ENCODE peak calls at places on chromosome 13, in six cellular contexts. Q is WTC11; L is CD8-positive, alpha-beta T cell; H is EL; M is EH; W is CD14-positive monocyte. R is an unnamed sample.

GRCh38 chr13:108895220-108895704 is 265.9 kb downstream of the MYO16 start:
- DNase-seq in H (peak; percentile 58), L (no peak), M (peak; percentile 56), W (no peak), Q (no peak), R (peak; percentile 69)

GRCh38 chr13:60121288-60121687 is 42.4 kb downstream of the DIAPH3 start:
- DNase-seq in H (no peak), L (no peak), Q (no peak), W (no peak), M (no peak), R (no peak)

GRCh38 chr13:113852536-113853517 is 11.0 kb downstream of the GAS6 start:
- DNase-seq in H (no peak), L (no peak), W (no peak), M (no peak), Q (no peak), R (no peak)

GRCh38 chr13:37736040-37736439 is 133.5 kb downstream of the TRPC4 start:
- DNase-seq in L (no peak), Q (no peak), M (no peak), H (no peak), W (no peak), R (no peak)

GRCh38 chr13:109666656-109667448 is 119.5 kb downstream of the IRS2 start:
- DNase-seq in H (peak; percentile 62), W (no peak), M (no peak), L (no peak), Q (no peak), R (no peak)

GRCh38 chr13:26255717-26256277 is 1.9 kb downstream of the CDK8 start:
- DNase-seq in Q (no peak), L (no peak), M (peak; percentile 9), H (peak; percentile 21), W (no peak), R (peak; percentile 32)

GRCh38 chr13:114035583-114036501 is 62.0 kb upstream of the C13orf46 start:
- DNase-seq in W (no peak), H (no peak), M (no peak), L (peak; percentile 11), Q (no peak), R (peak; percentile 28)

GRCh38 chr13:65844266-65844841 is 1385.8 kb downstream of the PCDH9 start:
- DNase-seq in W (no peak), M (no peak), H (no peak), L (no peak), Q (no peak), R (no peak)

GRCh38 chr13:110352735-110353134 is 45.7 kb downstream of the COL4A2 start:
- DNase-seq in W (no peak), Q (peak; percentile 83), M (no peak), H (no peak), L (no peak), R (no peak)

GRCh38 chr13:101449971-101450748 is 2.3 kb upstream of the ITGBL1 start:
- DNase-seq in H (peak; percentile 91), Q (no peak), L (no peak), W (no peak), M (peak; percentile 92), R (peak; percentile 83)

GRCh38 chr13:109479534-109479933 is 306.8 kb downstream of the IRS2 start:
- DNase-seq in M (no peak), Q (no peak), W (no peak), L (no peak), H (no peak), R (no peak)

GRCh38 chr13:98959775-98960325 is 18.0 kb downstream of the DOCK9 start:
- DNase-seq in H (no peak), W (no peak), Q (no peak), M (no peak), L (no peak), R (no peak)

GRCh38 chr13:50650478-50650877 is 193.0 kb downstream of the DLEU7 start:
- DNase-seq in M (no peak), H (no peak), Q (no peak), L (no peak), W (no peak), R (no peak)

GRCh38 chr13:20053016-20053415 is 94.5 kb downstream of the ZMYM2 start:
- DNase-seq in W (no peak), Q (no peak), L (no peak), M (peak; percentile 6), H (no peak), R (peak; percentile 50)

GRCh38 chr13:36950330-36950729 is 30.3 kb upstream of the SMAD9 start:
- DNase-seq in L (no peak), Q (no peak), H (no peak), W (no peak), M (no peak), R (no peak)

GRCh38 chr13:77330009-77330471 is 3.1 kb upstream of the MYCBP2 start:
- DNase-seq in W (no peak), L (no peak), Q (no peak), H (no peak), M (no peak), R (no peak)

GRCh38 chr13:110195547-110196485 is 111.1 kb downstream of the COL4A1 start:
- DNase-seq in W (no peak), L (no peak), M (no peak), Q (no peak), H (no peak), R (no peak)

GRCh38 chr13:109394311-109394988 is 391.9 kb downstream of the IRS2 start:
- DNase-seq in W (no peak), H (peak; percentile 23), Q (no peak), L (no peak), M (peak; percentile 17), R (no peak)

GRCh38 chr13:99392806-99393135 is 85.6 kb upstream of the GPR183 start:
- DNase-seq in Q (no peak), M (no peak), W (no peak), L (no peak), H (no peak), R (no peak)

GRCh38 chr13:46748300-46748699 is 48.7 kb downstream of the ESD start:
- DNase-seq in M (peak; percentile 31), Q (no peak), H (no peak), W (no peak), L (no peak), R (no peak)

GRCh38 chr13:33312150-33312908 is 26.8 kb upstream of the STARD13 start:
- DNase-seq in H (peak; percentile 16), W (no peak), M (peak; percentile 43), Q (no peak), L (no peak), R (peak; percentile 48)

GRCh38 chr13:106566682-106567420 is 1.1 kb downstream of the ARGLU1 start:
- DNase-seq in W (no peak), Q (peak; percentile 37), M (peak; percentile 73), L (peak; percentile 24), H (peak; percentile 71), R (peak; percentile 52)

GRCh38 chr13:67408823-67409222 is 178.7 kb upstream of the PCDH9 start:
- DNase-seq in Q (no peak), L (no peak), M (no peak), W (no peak), H (no peak), R (no peak)

GRCh38 chr13:109725297-109725696 is 61.1 kb downstream of the IRS2 start:
- DNase-seq in Q (no peak), L (no peak), M (no peak), W (no peak), H (no peak), R (no peak)

GRCh38 chr13:98778749-98779148 is 26.3 kb upstream of the SLC15A1 start:
- DNase-seq in L (no peak), M (no peak), H (no peak), W (no peak), Q (no peak), R (no peak)

GRCh38 chr13:23081246-23081645 is 99.5 kb upstream of the SGCG start:
- DNase-seq in L (no peak), M (peak; percentile 51), Q (no peak), H (peak; percentile 21), W (no peak), R (no peak)

GRCh38 chr13:111424134-111424533 is 103.7 kb downstream of the TEX29 start:
- DNase-seq in M (no peak), L (no peak), Q (no peak), H (no peak), W (no peak), R (no peak)

GRCh38 chr13:113969973-113970611 is 3.8 kb downstream of the C13orf46 start:
- DNase-seq in W (peak; percentile 43), Q (peak; percentile 8), M (no peak), L (no peak), H (no peak), R (no peak)

GRCh38 chr13:42101821-42102580 is 53.6 kb downstream of the DGKH start:
- DNase-seq in M (no peak), L (no peak), H (no peak), W (no peak), Q (no peak), R (no peak)

GRCh38 chr13:25966086-25966485 is 85.7 kb downstream of the SHISA2 start:
- DNase-seq in L (no peak), Q (no peak), M (no peak), H (no peak), W (no peak), R (no peak)

GRCh38 chr13:21481359-21481758 is 22.3 kb upstream of the ZDHHC20 start:
- DNase-seq in M (peak; percentile 20), W (no peak), Q (no peak), L (no peak), H (no peak), R (no peak)

GRCh38 chr13:64640002-64640401 is 2590.1 kb downstream of the PCDH9 start:
- DNase-seq in H (no peak), M (peak; percentile 4), L (no peak), W (no peak), Q (no peak), R (no peak)

GRCh38 chr13:33025220-33025744 is 9.1 kb downstream of the KL start:
- DNase-seq in W (no peak), M (no peak), H (no peak), Q (peak; percentile 18), L (no peak), R (no peak)

GRCh38 chr13:114029866-114030625 is 56.2 kb upstream of the C13orf46 start:
- DNase-seq in Q (no peak), H (no peak), W (no peak), L (no peak), M (no peak), R (no peak)

GRCh38 chr13:23518231-23518630 is 52.0 kb upstream of the TNFRSF19 start:
- DNase-seq in H (no peak), W (no peak), Q (no peak), L (no peak), M (no peak), R (no peak)